ENCODE peak calls at places on chromosomes 16 and 17, in five cellular contexts. H, P, T, R and C are unnamed samples.

GRCh38 chr17:21039839-21040575 is 2.8 kb downstream of the USP22 start:
- DNase-seq in H (peak; percentile 82), P (peak; percentile 40), T (no peak), R (peak; percentile 62), C (no peak)

GRCh38 chr17:60077672-60078519 is 825 bp downstream of the HEATR6 start:
- DNase-seq in H (peak; percentile 8), P (peak; percentile 10), T (no peak), R (peak; percentile 30), C (no peak)

GRCh38 chr17:79325707-79326106 is 251.1 kb downstream of the ENGASE start:
- DNase-seq in H (no peak), P (peak; percentile 82), T (no peak), R (peak; percentile 48), C (no peak)

GRCh38 chr16:72561-73537 is at the start of gene RHBDF1:
- DNase-seq in H (no peak), P (peak; percentile 90), T (peak; percentile 67), R (peak; percentile 93), C (peak; percentile 70)

GRCh38 chr16:58449768-58450167 is 50.2 kb upstream of the NDRG4 start:
- DNase-seq in H (no peak), P (no peak), T (no peak), R (no peak), C (no peak)

GRCh38 chr17:81018044-81018802 is 16.7 kb upstream of the BAIAP2 start:
- DNase-seq in H (no peak), P (peak; percentile 82), T (no peak), R (no peak), C (peak; percentile 53)

GRCh38 chr16:85291302-85292148 is 179.3 kb upstream of the CIBAR2 start:
- DNase-seq in H (no peak), P (peak; percentile 68), T (no peak), R (no peak), C (no peak)

GRCh38 chr17:74132354-74132753 is 71.1 kb upstream of the RPL38 start:
- DNase-seq in H (no peak), P (no peak), T (no peak), R (no peak), C (no peak)

GRCh38 chr16:15961060-15961511 is 11.7 kb downstream of the ABCC1 start:
- DNase-seq in H (peak; percentile 30), P (no peak), T (no peak), R (no peak), C (peak; percentile 41)

GRCh38 chr16:87921236-87921773 is 15.0 kb downstream of the CA5A start:
- DNase-seq in H (no peak), P (no peak), T (no peak), R (no peak), C (no peak)

GRCh38 chr16:13999895-14000425 is 71.2 kb upstream of the MRTFB start:
- DNase-seq in H (no peak), P (no peak), T (no peak), R (no peak), C (no peak)

GRCh38 chr17:81336930-81337325 is 41.8 kb upstream of the SLC38A10 start:
- DNase-seq in H (no peak), P (no peak), T (no peak), R (peak; percentile 13), C (no peak)

GRCh38 chr17:80948961-80949450 is 42.6 kb upstream of the CHMP6 start:
- DNase-seq in H (no peak), P (no peak), T (peak; percentile 18), R (no peak), C (no peak)

GRCh38 chr17:36647598-36647997 is 46.2 kb downstream of the MRM1 start:
- DNase-seq in H (no peak), P (peak; percentile 52), T (no peak), R (no peak), C (no peak)

GRCh38 chr17:73393962-73394361 is 82.2 kb upstream of the CDC42EP4 start:
- DNase-seq in H (no peak), P (no peak), T (no peak), R (peak; percentile 29), C (no peak)

GRCh38 chr17:19739241-19740201 is 8.6 kb downstream of the ALDH3A1 start:
- DNase-seq in H (no peak), P (no peak), T (no peak), R (no peak), C (no peak)

GRCh38 chr17:37220609-37220953 is 155.2 kb upstream of the C17orf78 start:
- DNase-seq in H (peak; percentile 25), P (peak; percentile 57), T (no peak), R (peak; percentile 28), C (no peak)

GRCh38 chr17:80455784-80456183 is 20.6 kb downstream of the NPTX1 start:
- DNase-seq in H (no peak), P (peak; percentile 30), T (no peak), R (no peak), C (no peak)

GRCh38 chr16:50354629-50355456 is 13.9 kb downstream of the BRD7 start:
- DNase-seq in H (peak; percentile 56), P (no peak), T (no peak), R (no peak), C (no peak)
- TF ChIP-seq CTCF in H (peak; percentile 94), P (peak; percentile 76), T (peak; percentile 33), R (peak; percentile 75), C (peak; percentile 51)

DNA sequence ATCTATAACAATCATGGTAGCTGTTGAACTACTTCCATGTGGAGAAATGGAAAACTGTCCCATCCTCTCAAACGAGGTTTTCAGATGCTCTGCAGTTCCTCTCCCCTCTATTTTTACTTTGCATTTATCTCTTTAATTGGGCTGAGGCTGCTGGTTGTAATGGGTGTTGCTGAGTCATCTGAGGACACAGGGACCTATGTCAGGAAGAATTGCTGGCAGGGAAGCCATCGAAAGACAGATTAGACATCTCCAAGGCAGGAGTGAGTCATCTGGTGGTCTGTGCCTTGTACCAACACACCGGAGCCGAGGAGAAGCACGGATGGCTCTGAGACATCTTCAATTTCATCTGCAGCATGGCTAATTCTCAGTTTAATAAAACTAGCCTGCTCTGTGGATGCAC is 394.5 kb downstream of the GRIN2A start:
- DNase-seq in H (no peak), P (no peak), T (no peak), R (no peak), C (no peak)
- H3K4me1 ChIP-seq in H (no peaks in the 10 kb centered on the region), P (peaks cover 4% of the 10 kb centered on the region), T (no peaks in the 10 kb centered on the region), R (no peaks in the 10 kb centered on the region), C (no peaks in the 10 kb centered on the region)

DNA sequence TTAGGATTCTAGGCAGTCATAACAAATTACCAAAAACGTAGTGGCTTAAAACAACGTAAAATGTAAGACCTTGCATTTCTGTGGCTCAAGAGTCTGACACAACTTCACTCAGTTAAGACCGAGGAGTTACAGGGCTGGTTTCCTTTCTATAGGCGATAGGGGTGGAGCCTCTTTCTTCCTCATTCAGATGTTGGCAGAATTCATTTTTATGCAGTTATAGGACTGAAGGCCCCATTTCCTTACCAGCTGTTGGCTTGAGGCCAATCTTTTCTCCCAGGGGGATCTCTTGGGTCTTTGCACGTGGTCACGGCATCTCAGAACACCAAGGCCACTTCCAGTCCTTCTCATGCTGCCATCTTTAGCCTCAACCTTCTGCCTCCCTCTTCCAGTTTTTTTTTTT is 145.2 kb downstream of the KCNJ2 start:
- DNase-seq in H (no peak), P (no peak), T (no peak), R (no peak), C (no peak)
- H3K4me3 ChIP-seq in H (no peak overlapping the region), P (no peak overlapping the region), T (no peak overlapping the region), R (no peak overlapping the region), C (no peak overlapping the region)

DNA sequence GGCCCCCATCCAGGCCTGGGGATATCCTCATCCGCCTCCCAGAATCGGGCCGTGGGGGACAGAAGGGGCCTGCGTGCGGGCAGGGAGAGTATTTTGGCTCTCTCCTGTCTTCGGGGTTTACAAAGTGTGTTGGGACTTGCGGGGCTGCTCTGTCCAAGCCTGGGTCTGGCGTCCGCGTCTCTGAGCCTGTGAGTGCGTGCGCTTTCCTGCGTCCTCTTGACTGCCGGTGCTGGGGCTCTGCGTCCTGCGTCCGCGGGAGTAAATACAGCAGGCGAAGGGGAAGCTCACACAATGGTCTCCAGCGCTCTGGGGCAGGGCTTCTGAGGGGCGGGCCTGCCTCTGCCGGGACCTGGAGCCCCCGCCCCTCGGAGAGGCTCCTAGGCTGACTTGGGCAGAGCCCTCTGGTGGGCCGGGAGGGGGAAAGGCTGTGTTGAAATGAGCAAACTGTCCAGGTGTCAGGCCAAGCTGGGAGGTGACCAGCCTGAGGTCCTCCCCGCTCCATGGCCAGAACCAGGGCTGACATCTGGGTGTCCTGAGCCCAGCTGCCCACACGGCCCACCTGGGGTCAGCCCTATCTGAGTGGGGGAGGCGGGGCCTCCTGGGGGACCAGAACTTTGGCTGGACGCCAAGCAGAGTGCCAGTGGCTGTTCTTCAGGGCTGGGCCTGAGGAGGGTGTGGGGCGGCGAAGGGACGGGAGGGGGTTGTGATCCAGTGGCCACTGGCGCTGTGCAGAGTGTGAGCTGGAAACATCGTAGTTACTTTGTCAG is 233.6 kb downstream of the SEC14L1 start:
- DNase-seq in H (peak; percentile 78), P (peak; percentile 96), T (peak; percentile 83), R (peak; percentile 94), C (peak; percentile 92)
- TF ChIP-seq CTCF in H (peak; percentile 63), P (peak; percentile 56), T (peak; percentile 50), R (peak; percentile 44), C (peak; percentile 13)

DNA sequence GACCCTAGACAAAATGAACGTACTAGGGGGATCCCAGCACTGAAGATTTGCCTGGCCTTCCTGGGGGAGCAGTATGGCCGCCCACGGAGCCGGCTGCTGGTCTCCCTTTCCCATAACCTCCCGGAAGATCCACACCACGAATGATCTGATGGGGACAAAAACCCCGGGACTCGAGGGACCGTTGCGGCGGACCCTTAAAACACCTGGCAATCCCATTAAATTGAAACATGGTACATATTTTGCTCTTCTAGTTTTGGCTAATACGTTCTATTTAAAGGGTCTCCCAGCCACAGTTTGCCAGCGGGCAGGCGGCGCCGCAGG is 45.2 kb upstream of the LCMT1 start:
- DNase-seq in H (no peak), P (no peak), T (no peak), R (no peak), C (no peak)
- H3K4me1 ChIP-seq in H (peaks cover 29% of the 10 kb centered on the region), P (no peaks in the 10 kb centered on the region), T (no peaks in the 10 kb centered on the region), R (no peaks in the 10 kb centered on the region), C (no peaks in the 10 kb centered on the region)